ENCODE peak calls at places on chromosome 12, in six cellular contexts. One of them, this sample, is unnamed.

GRCh38 chr12:26345471-26346003 is 150.2 kb downstream of the SSPN start:
- DNase-seq in brain microvascular endothelial cell: no peak
- DNase-seq in astrocyte of the cerebellum: no peak
- DNase-seq in mesendoderm: no peak
- DNase-seq in activated T-helper 1 cell treated with anti-CD3 and anti-CD28 coated beads, Interleukin-12 subunit alpha, Interleukin-12 subunit beta, Interleukin-2, Interleukin-4 antibody, amounts not matched to agents 30 ng/mL and 10 ng/mL and 1 ng/mL, durations not matched to agents 14 hours and 24 hours and 36 hours: no peak
- DNase-seq in PC-3: no peak
- DNase-seq in this sample: no peak

GRCh38 chr12:123488539-123489230 is 30.7 kb downstream of the SNRNP35 start:
- DNase-seq in brain microvascular endothelial cell: no peak
- DNase-seq in astrocyte of the cerebellum: no peak
- DNase-seq in mesendoderm: peak; percentile 47
- DNase-seq in activated T-helper 1 cell treated with anti-CD3 and anti-CD28 coated beads, Interleukin-12 subunit alpha, Interleukin-12 subunit beta, Interleukin-2, Interleukin-4 antibody, amounts not matched to agents 30 ng/mL and 10 ng/mL and 1 ng/mL, durations not matched to agents 14 hours and 24 hours and 36 hours: no peak
- DNase-seq in PC-3: no peak
- DNase-seq in this sample: no peak

GRCh38 chr12:120928864-120929652 is 24.9 kb upstream of the SPPL3 start:
- DNase-seq in brain microvascular endothelial cell: no peak
- DNase-seq in astrocyte of the cerebellum: no peak
- DNase-seq in mesendoderm: peak; percentile 91
- DNase-seq in activated T-helper 1 cell treated with anti-CD3 and anti-CD28 coated beads, Interleukin-12 subunit alpha, Interleukin-12 subunit beta, Interleukin-2, Interleukin-4 antibody, amounts not matched to agents 30 ng/mL and 10 ng/mL and 1 ng/mL, durations not matched to agents 14 hours and 24 hours and 36 hours: no peak
- DNase-seq in PC-3: peak; percentile 89
- DNase-seq in this sample: no peak

GRCh38 chr12:109777544-109777943 is 55.7 kb downstream of the TRPV4 start:
- DNase-seq in brain microvascular endothelial cell: peak; percentile 21
- DNase-seq in astrocyte of the cerebellum: no peak
- DNase-seq in mesendoderm: peak; percentile 69
- DNase-seq in activated T-helper 1 cell treated with anti-CD3 and anti-CD28 coated beads, Interleukin-12 subunit alpha, Interleukin-12 subunit beta, Interleukin-2, Interleukin-4 antibody, amounts not matched to agents 30 ng/mL and 10 ng/mL and 1 ng/mL, durations not matched to agents 14 hours and 24 hours and 36 hours: peak; percentile 6
- DNase-seq in PC-3: peak; percentile 30
- DNase-seq in this sample: peak; percentile 63

GRCh38 chr12:16606201-16606849 is 363 bp upstream of the LMO3 start:
- DNase-seq in brain microvascular endothelial cell: peak; percentile 9
- DNase-seq in astrocyte of the cerebellum: no peak
- DNase-seq in mesendoderm: peak; percentile 81
- DNase-seq in activated T-helper 1 cell treated with anti-CD3 and anti-CD28 coated beads, Interleukin-12 subunit alpha, Interleukin-12 subunit beta, Interleukin-2, Interleukin-4 antibody, amounts not matched to agents 30 ng/mL and 10 ng/mL and 1 ng/mL, durations not matched to agents 14 hours and 24 hours and 36 hours: no peak
- DNase-seq in PC-3: peak; percentile 25
- DNase-seq in this sample: no peak

GRCh38 chr12:50246873-50247612 is 36.3 kb downstream of the LIMA1 start:
- DNase-seq in brain microvascular endothelial cell: peak; percentile 95
- DNase-seq in astrocyte of the cerebellum: peak; percentile 78
- DNase-seq in mesendoderm: peak; percentile 43
- DNase-seq in activated T-helper 1 cell treated with anti-CD3 and anti-CD28 coated beads, Interleukin-12 subunit alpha, Interleukin-12 subunit beta, Interleukin-2, Interleukin-4 antibody, amounts not matched to agents 30 ng/mL and 10 ng/mL and 1 ng/mL, durations not matched to agents 14 hours and 24 hours and 36 hours: peak; percentile 2
- DNase-seq in PC-3: peak; percentile 99
- DNase-seq in this sample: peak; percentile 94

GRCh38 chr12:80269953-80270552 is 170.7 kb downstream of the OTOGL start:
- DNase-seq in brain microvascular endothelial cell: peak; percentile 41
- DNase-seq in astrocyte of the cerebellum: peak; percentile 37
- DNase-seq in mesendoderm: peak; percentile 54
- DNase-seq in activated T-helper 1 cell treated with anti-CD3 and anti-CD28 coated beads, Interleukin-12 subunit alpha, Interleukin-12 subunit beta, Interleukin-2, Interleukin-4 antibody, amounts not matched to agents 30 ng/mL and 10 ng/mL and 1 ng/mL, durations not matched to agents 14 hours and 24 hours and 36 hours: no peak
- DNase-seq in PC-3: peak; percentile 69
- DNase-seq in this sample: peak; percentile 57

GRCh38 chr12:89252284-89252683 is 100.0 kb downstream of the DUSP6 start:
- DNase-seq in brain microvascular endothelial cell: peak; percentile 22
- DNase-seq in astrocyte of the cerebellum: peak; percentile 28
- DNase-seq in mesendoderm: no peak
- DNase-seq in activated T-helper 1 cell treated with anti-CD3 and anti-CD28 coated beads, Interleukin-12 subunit alpha, Interleukin-12 subunit beta, Interleukin-2, Interleukin-4 antibody, amounts not matched to agents 30 ng/mL and 10 ng/mL and 1 ng/mL, durations not matched to agents 14 hours and 24 hours and 36 hours: no peak
- DNase-seq in PC-3: no peak
- DNase-seq in this sample: no peak

GRCh38 chr12:51821423-51822260 is 26.9 kb downstream of the FIGNL2 start:
- DNase-seq in brain microvascular endothelial cell: no peak
- DNase-seq in astrocyte of the cerebellum: no peak
- DNase-seq in mesendoderm: no peak
- DNase-seq in activated T-helper 1 cell treated with anti-CD3 and anti-CD28 coated beads, Interleukin-12 subunit alpha, Interleukin-12 subunit beta, Interleukin-2, Interleukin-4 antibody, amounts not matched to agents 30 ng/mL and 10 ng/mL and 1 ng/mL, durations not matched to agents 14 hours and 24 hours and 36 hours: no peak
- DNase-seq in PC-3: no peak
- DNase-seq in this sample: no peak

GRCh38 chr12:57005980-57006808 is at the start of gene ZBTB39:
- DNase-seq in brain microvascular endothelial cell: peak; percentile 17
- DNase-seq in astrocyte of the cerebellum: no peak
- DNase-seq in mesendoderm: peak; percentile 59
- DNase-seq in activated T-helper 1 cell treated with anti-CD3 and anti-CD28 coated beads, Interleukin-12 subunit alpha, Interleukin-12 subunit beta, Interleukin-2, Interleukin-4 antibody, amounts not matched to agents 30 ng/mL and 10 ng/mL and 1 ng/mL, durations not matched to agents 14 hours and 24 hours and 36 hours: peak; percentile 65
- DNase-seq in PC-3: peak; percentile 64
- DNase-seq in this sample: peak; percentile 74

GRCh38 chr12:7113389-7113871 is 4.4 kb upstream of the C1RL start:
- DNase-seq in brain microvascular endothelial cell: peak; percentile 12
- DNase-seq in astrocyte of the cerebellum: no peak
- DNase-seq in mesendoderm: peak; percentile 54
- DNase-seq in activated T-helper 1 cell treated with anti-CD3 and anti-CD28 coated beads, Interleukin-12 subunit alpha, Interleukin-12 subunit beta, Interleukin-2, Interleukin-4 antibody, amounts not matched to agents 30 ng/mL and 10 ng/mL and 1 ng/mL, durations not matched to agents 14 hours and 24 hours and 36 hours: peak; percentile 46
- DNase-seq in PC-3: peak; percentile 33
- DNase-seq in this sample: peak; percentile 73

GRCh38 chr12:124551268-124552144 is 15.9 kb downstream of the NCOR2 start:
- DNase-seq in brain microvascular endothelial cell: no peak
- DNase-seq in astrocyte of the cerebellum: no peak
- DNase-seq in mesendoderm: peak; percentile 89
- DNase-seq in activated T-helper 1 cell treated with anti-CD3 and anti-CD28 coated beads, Interleukin-12 subunit alpha, Interleukin-12 subunit beta, Interleukin-2, Interleukin-4 antibody, amounts not matched to agents 30 ng/mL and 10 ng/mL and 1 ng/mL, durations not matched to agents 14 hours and 24 hours and 36 hours: no peak
- DNase-seq in PC-3: peak; percentile 23
- DNase-seq in this sample: no peak

GRCh38 chr12:123389560-123390351 is 5.8 kb downstream of the KMT5A start:
- DNase-seq in brain microvascular endothelial cell: no peak
- DNase-seq in astrocyte of the cerebellum: no peak
- DNase-seq in mesendoderm: peak; percentile 46
- DNase-seq in activated T-helper 1 cell treated with anti-CD3 and anti-CD28 coated beads, Interleukin-12 subunit alpha, Interleukin-12 subunit beta, Interleukin-2, Interleukin-4 antibody, amounts not matched to agents 30 ng/mL and 10 ng/mL and 1 ng/mL, durations not matched to agents 14 hours and 24 hours and 36 hours: peak; percentile 12
- DNase-seq in PC-3: peak; percentile 60
- DNase-seq in this sample: peak; percentile 46

GRCh38 chr12:107461222-107461980 is 224.2 kb upstream of the PWP1 start:
- DNase-seq in brain microvascular endothelial cell: peak; percentile 83
- DNase-seq in astrocyte of the cerebellum: peak; percentile 86
- DNase-seq in mesendoderm: no peak
- DNase-seq in activated T-helper 1 cell treated with anti-CD3 and anti-CD28 coated beads, Interleukin-12 subunit alpha, Interleukin-12 subunit beta, Interleukin-2, Interleukin-4 antibody, amounts not matched to agents 30 ng/mL and 10 ng/mL and 1 ng/mL, durations not matched to agents 14 hours and 24 hours and 36 hours: no peak
- DNase-seq in PC-3: peak; percentile 91
- DNase-seq in this sample: peak; percentile 11

GRCh38 chr12:32755051-32755653 is 545 bp downstream of the YARS2 start:
- DNase-seq in brain microvascular endothelial cell: peak; percentile 66
- DNase-seq in astrocyte of the cerebellum: peak; percentile 11
- DNase-seq in mesendoderm: peak; percentile 92
- DNase-seq in activated T-helper 1 cell treated with anti-CD3 and anti-CD28 coated beads, Interleukin-12 subunit alpha, Interleukin-12 subunit beta, Interleukin-2, Interleukin-4 antibody, amounts not matched to agents 30 ng/mL and 10 ng/mL and 1 ng/mL, durations not matched to agents 14 hours and 24 hours and 36 hours: peak; percentile 63
- DNase-seq in PC-3: peak; percentile 91
- DNase-seq in this sample: peak; percentile 99

GRCh38 chr12:96198970-96199369 is 4.8 kb downstream of the ELK3 start:
- DNase-seq in brain microvascular endothelial cell: peak; percentile 71
- DNase-seq in astrocyte of the cerebellum: peak; percentile 71
- DNase-seq in mesendoderm: no peak
- DNase-seq in activated T-helper 1 cell treated with anti-CD3 and anti-CD28 coated beads, Interleukin-12 subunit alpha, Interleukin-12 subunit beta, Interleukin-2, Interleukin-4 antibody, amounts not matched to agents 30 ng/mL and 10 ng/mL and 1 ng/mL, durations not matched to agents 14 hours and 24 hours and 36 hours: no peak
- DNase-seq in PC-3: peak; percentile 94
- DNase-seq in this sample: peak; percentile 99

GRCh38 chr12:53042607-53043454 is 7.0 kb upstream of the TNS2 start:
- DNase-seq in brain microvascular endothelial cell: no peak
- DNase-seq in astrocyte of the cerebellum: no peak
- DNase-seq in mesendoderm: no peak
- DNase-seq in activated T-helper 1 cell treated with anti-CD3 and anti-CD28 coated beads, Interleukin-12 subunit alpha, Interleukin-12 subunit beta, Interleukin-2, Interleukin-4 antibody, amounts not matched to agents 30 ng/mL and 10 ng/mL and 1 ng/mL, durations not matched to agents 14 hours and 24 hours and 36 hours: no peak
- DNase-seq in PC-3: no peak
- DNase-seq in this sample: no peak

GRCh38 chr12:131621701-131622421 is 89.0 kb upstream of the SFSWAP start:
- DNase-seq in brain microvascular endothelial cell: no peak
- DNase-seq in astrocyte of the cerebellum: no peak
- DNase-seq in mesendoderm: peak; percentile 23
- DNase-seq in activated T-helper 1 cell treated with anti-CD3 and anti-CD28 coated beads, Interleukin-12 subunit alpha, Interleukin-12 subunit beta, Interleukin-2, Interleukin-4 antibody, amounts not matched to agents 30 ng/mL and 10 ng/mL and 1 ng/mL, durations not matched to agents 14 hours and 24 hours and 36 hours: no peak
- DNase-seq in PC-3: no peak
- DNase-seq in this sample: no peak

GRCh38 chr12:69524755-69525509 is 54.7 kb downstream of the FRS2 start:
- DNase-seq in brain microvascular endothelial cell: no peak
- DNase-seq in astrocyte of the cerebellum: no peak
- DNase-seq in mesendoderm: no peak
- DNase-seq in activated T-helper 1 cell treated with anti-CD3 and anti-CD28 coated beads, Interleukin-12 subunit alpha, Interleukin-12 subunit beta, Interleukin-2, Interleukin-4 antibody, amounts not matched to agents 30 ng/mL and 10 ng/mL and 1 ng/mL, durations not matched to agents 14 hours and 24 hours and 36 hours: no peak
- DNase-seq in PC-3: peak; percentile 16
- DNase-seq in this sample: no peak

GRCh38 chr12:125065021-125065752 is at the start of gene AACS:
- DNase-seq in brain microvascular endothelial cell: peak; percentile 46
- DNase-seq in astrocyte of the cerebellum: peak; percentile 11
- DNase-seq in mesendoderm: peak; percentile 89
- DNase-seq in activated T-helper 1 cell treated with anti-CD3 and anti-CD28 coated beads, Interleukin-12 subunit alpha, Interleukin-12 subunit beta, Interleukin-2, Interleukin-4 antibody, amounts not matched to agents 30 ng/mL and 10 ng/mL and 1 ng/mL, durations not matched to agents 14 hours and 24 hours and 36 hours: peak; percentile 58
- DNase-seq in PC-3: peak; percentile 72
- DNase-seq in this sample: peak; percentile 78

GRCh38 chr12:54357802-54358619 is 6.3 kb downstream of the GPR84 start:
- DNase-seq in brain microvascular endothelial cell: no peak
- DNase-seq in astrocyte of the cerebellum: no peak
- DNase-seq in mesendoderm: peak; percentile 82
- DNase-seq in activated T-helper 1 cell treated with anti-CD3 and anti-CD28 coated beads, Interleukin-12 subunit alpha, Interleukin-12 subunit beta, Interleukin-2, Interleukin-4 antibody, amounts not matched to agents 30 ng/mL and 10 ng/mL and 1 ng/mL, durations not matched to agents 14 hours and 24 hours and 36 hours: peak; percentile 36
- DNase-seq in PC-3: peak; percentile 38
- DNase-seq in this sample: no peak

GRCh38 chr12:66164349-66164821 is 5.4 kb downstream of the TMBIM4 start:
- DNase-seq in brain microvascular endothelial cell: no peak
- DNase-seq in astrocyte of the cerebellum: no peak
- DNase-seq in mesendoderm: no peak
- DNase-seq in activated T-helper 1 cell treated with anti-CD3 and anti-CD28 coated beads, Interleukin-12 subunit alpha, Interleukin-12 subunit beta, Interleukin-2, Interleukin-4 antibody, amounts not matched to agents 30 ng/mL and 10 ng/mL and 1 ng/mL, durations not matched to agents 14 hours and 24 hours and 36 hours: no peak
- DNase-seq in PC-3: no peak
- DNase-seq in this sample: no peak

GRCh38 chr12:47082283-47082962 is 2.7 kb upstream of the AMIGO2 start:
- DNase-seq in brain microvascular endothelial cell: no peak
- DNase-seq in astrocyte of the cerebellum: no peak
- DNase-seq in mesendoderm: no peak
- DNase-seq in activated T-helper 1 cell treated with anti-CD3 and anti-CD28 coated beads, Interleukin-12 subunit alpha, Interleukin-12 subunit beta, Interleukin-2, Interleukin-4 antibody, amounts not matched to agents 30 ng/mL and 10 ng/mL and 1 ng/mL, durations not matched to agents 14 hours and 24 hours and 36 hours: no peak
- DNase-seq in PC-3: no peak
- DNase-seq in this sample: no peak

GRCh38 chr12:53965251-53966069 is 7.5 kb upstream of the HOXC11 start:
- DNase-seq in brain microvascular endothelial cell: no peak
- DNase-seq in astrocyte of the cerebellum: no peak
- DNase-seq in mesendoderm: peak; percentile 71
- DNase-seq in activated T-helper 1 cell treated with anti-CD3 and anti-CD28 coated beads, Interleukin-12 subunit alpha, Interleukin-12 subunit beta, Interleukin-2, Interleukin-4 antibody, amounts not matched to agents 30 ng/mL and 10 ng/mL and 1 ng/mL, durations not matched to agents 14 hours and 24 hours and 36 hours: no peak
- DNase-seq in PC-3: no peak
- DNase-seq in this sample: no peak

GRCh38 chr12:52521581-52522266 is 1.5 kb upstream of the KRT5 start:
- DNase-seq in brain microvascular endothelial cell: peak; percentile 42
- DNase-seq in astrocyte of the cerebellum: peak; percentile 8
- DNase-seq in mesendoderm: peak; percentile 80
- DNase-seq in activated T-helper 1 cell treated with anti-CD3 and anti-CD28 coated beads, Interleukin-12 subunit alpha, Interleukin-12 subunit beta, Interleukin-2, Interleukin-4 antibody, amounts not matched to agents 30 ng/mL and 10 ng/mL and 1 ng/mL, durations not matched to agents 14 hours and 24 hours and 36 hours: no peak
- DNase-seq in PC-3: peak; percentile 30
- DNase-seq in this sample: no peak

GRCh38 chr12:18926188-18926587 is 188.3 kb downstream of the CAPZA3 start:
- DNase-seq in brain microvascular endothelial cell: no peak
- DNase-seq in astrocyte of the cerebellum: no peak
- DNase-seq in mesendoderm: no peak
- DNase-seq in activated T-helper 1 cell treated with anti-CD3 and anti-CD28 coated beads, Interleukin-12 subunit alpha, Interleukin-12 subunit beta, Interleukin-2, Interleukin-4 antibody, amounts not matched to agents 30 ng/mL and 10 ng/mL and 1 ng/mL, durations not matched to agents 14 hours and 24 hours and 36 hours: no peak
- DNase-seq in PC-3: no peak
- DNase-seq in this sample: no peak

GRCh38 chr12:132444957-132445883 is 44.7 kb upstream of the FBRSL1 start:
- DNase-seq in brain microvascular endothelial cell: no peak
- DNase-seq in astrocyte of the cerebellum: no peak
- DNase-seq in mesendoderm: no peak
- DNase-seq in activated T-helper 1 cell treated with anti-CD3 and anti-CD28 coated beads, Interleukin-12 subunit alpha, Interleukin-12 subunit beta, Interleukin-2, Interleukin-4 antibody, amounts not matched to agents 30 ng/mL and 10 ng/mL and 1 ng/mL, durations not matched to agents 14 hours and 24 hours and 36 hours: peak; percentile 79
- DNase-seq in PC-3: no peak
- DNase-seq in this sample: no peak

GRCh38 chr12:128267246-128267622 is 264 bp downstream of the TMEM132C start:
- DNase-seq in brain microvascular endothelial cell: no peak
- DNase-seq in astrocyte of the cerebellum: no peak
- DNase-seq in mesendoderm: no peak
- DNase-seq in activated T-helper 1 cell treated with anti-CD3 and anti-CD28 coated beads, Interleukin-12 subunit alpha, Interleukin-12 subunit beta, Interleukin-2, Interleukin-4 antibody, amounts not matched to agents 30 ng/mL and 10 ng/mL and 1 ng/mL, durations not matched to agents 14 hours and 24 hours and 36 hours: no peak
- DNase-seq in PC-3: no peak
- DNase-seq in this sample: no peak